ENCODE peak calls at places on chromosomes 11 and 22, in ten cellular contexts. G, R, H, Y, V, K, I, W, U and T are unnamed samples.

GRCh38 chr22:45768490-45768889 is 96.9 kb downstream of the ATXN10 start:
- DNase-seq in R (no peak), H (no peak), K (no peak), Y (no peak), G (no peak), W (no peak), U (no peak), V (no peak), I (no peak), T (no peak)

GRCh38 chr22:19066531-19067271 is 55.5 kb downstream of the DGCR2 start:
- DNase-seq in U (peak; percentile 89), W (no peak), G (peak; percentile 46), V (no peak), R (peak; percentile 50), H (no peak), K (peak; percentile 67), Y (peak; percentile 76), I (no peak), T (no peak)

GRCh38 chr11:45457649-45458048 is 171.5 kb upstream of the SYT13 start:
- DNase-seq in Y (peak; percentile 59), I (no peak), V (no peak), W (no peak), K (no peak), G (no peak), R (no peak), U (peak; percentile 82), H (no peak), T (no peak)

GRCh38 chr11:63504933-63505586 is 824 bp upstream of the LGALS12 start:
- DNase-seq in R (no peak), Y (no peak), K (no peak), U (no peak), H (peak; percentile 66), W (no peak), I (peak; percentile 86), G (no peak), V (no peak), T (no peak)

GRCh38 chr22:30426395-30427353 is 1.1 kb downstream of the MTFP1 start:
- DNase-seq in W (peak; percentile 72), K (peak; percentile 86), Y (peak; percentile 64), R (peak; percentile 89), G (peak; percentile 68), U (peak; percentile 92), H (peak; percentile 83), I (peak; percentile 90), V (peak; percentile 66), T (peak; percentile 92)

GRCh38 chr11:43712676-43713075 is 32.1 kb downstream of the HSD17B12 start:
- DNase-seq in V (no peak), U (peak; percentile 5), H (no peak), I (no peak), K (no peak), W (no peak), G (no peak), R (peak; percentile 28), Y (peak; percentile 34), T (no peak)

GRCh38 chr11:120878781-120879180 is 145.1 kb upstream of the TBCEL start:
- DNase-seq in R (no peak), H (no peak), V (no peak), K (no peak), U (no peak), W (no peak), Y (no peak), G (no peak), I (no peak), T (no peak)

GRCh38 chr11:35192347-35192746 is 53.4 kb downstream of the CD44 start:
- DNase-seq in H (no peak), Y (peak; percentile 54), R (no peak), K (no peak), U (peak; percentile 57), G (peak; percentile 57), I (peak; percentile 19), V (no peak), W (peak; percentile 96), T (peak; percentile 89)

GRCh38 chr11:16809901-16810668 is 71.6 kb downstream of the C11orf58 start:
- DNase-seq in G (no peak), U (peak; percentile 79), K (no peak), V (no peak), W (no peak), Y (peak; percentile 53), I (peak; percentile 25), H (peak; percentile 58), R (peak; percentile 82), T (no peak)

GRCh38 chr22:44116755-44117684 is 63.7 kb upstream of the PARVG start:
- DNase-seq in K (no peak), Y (no peak), G (no peak), R (no peak), V (no peak), H (no peak), W (no peak), I (no peak), U (no peak), T (peak; percentile 54)

GRCh38 chr11:71525188-71525937 is 1.7 kb upstream of the KRTAP5-7 start:
- DNase-seq in K (no peak), I (no peak), W (no peak), G (no peak), U (no peak), H (peak; percentile 22), Y (no peak), R (peak; percentile 33), V (no peak), T (no peak)

GRCh38 chr22:19957445-19957844 is 15.8 kb upstream of the TXNRD2 start:
- DNase-seq in R (no peak), K (no peak), V (no peak), I (no peak), W (no peak), U (no peak), H (no peak), Y (no peak), G (no peak), T (peak; percentile 64)

GRCh38 chr11:71200761-71201160 is 51.6 kb downstream of the SHANK2 start:
- DNase-seq in G (no peak), U (no peak), H (no peak), I (no peak), V (no peak), R (no peak), K (no peak), W (no peak), Y (no peak), T (no peak)

GRCh38 chr11:4821021-4821420 is at the start of gene OR51F2:
- DNase-seq in U (no peak), R (no peak), H (no peak), I (no peak), V (no peak), G (no peak), W (no peak), K (no peak), Y (no peak), T (no peak)

DNA sequence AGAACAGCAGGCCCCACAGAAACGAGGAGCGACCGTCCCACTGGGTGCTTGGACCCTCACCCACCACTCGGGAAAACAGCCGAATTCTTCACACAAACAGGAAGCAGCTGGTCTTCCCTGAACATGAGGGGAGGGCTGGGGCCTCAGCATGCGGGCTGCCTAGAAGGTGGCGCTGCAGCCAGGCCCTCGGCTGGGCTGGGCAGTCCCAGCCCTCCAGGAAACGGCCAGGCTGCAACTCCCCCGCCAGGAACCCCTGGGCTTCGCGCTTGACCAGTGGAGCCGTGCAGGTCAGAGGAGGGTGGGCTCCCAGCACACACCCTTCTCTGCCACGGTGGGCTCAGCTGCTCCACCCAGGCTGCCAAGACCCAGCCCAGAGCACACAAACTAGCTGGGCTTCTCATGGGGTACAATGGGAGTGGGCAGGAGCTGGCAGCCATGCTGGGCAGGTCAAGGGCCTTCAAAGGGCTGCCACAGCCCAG is 29.6 kb downstream of the IGF2 start:
- DNase-seq in I (no peak), W (peak; percentile 18), U (no peak), Y (no peak), V (no peak), R (no peak), K (no peak), H (no peak), G (no peak), T (peak; percentile 75)
- H3K4me3 ChIP-seq in I (no peak overlapping the region), W (no peak overlapping the region), U (no peak overlapping the region), Y (no peak overlapping the region), V (no peak overlapping the region), R (no peak overlapping the region), K (no peak overlapping the region), H (no peak overlapping the region), G (no peak overlapping the region), T (no peak overlapping the region)

DNA sequence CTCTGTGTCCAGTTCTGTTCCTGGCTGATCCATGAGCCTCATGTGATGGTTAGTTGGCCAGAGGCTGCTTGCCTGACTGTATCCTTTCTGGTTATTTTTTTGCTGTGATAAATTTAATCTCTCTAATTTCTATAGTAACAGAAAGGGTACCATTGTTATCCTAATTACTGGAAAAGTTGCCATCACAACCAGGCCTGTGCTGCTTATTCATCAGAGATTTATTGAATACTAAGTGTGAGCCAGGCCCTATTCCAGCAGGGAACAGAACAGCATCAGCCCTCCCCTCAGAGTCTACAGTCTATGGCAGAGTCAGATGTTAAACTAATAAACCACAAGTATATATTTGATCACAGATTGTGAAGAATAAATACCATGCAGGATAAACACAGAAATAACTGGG is 86.8 kb downstream of the DEPDC5 start:
- DNase-seq in I (no peak), V (no peak), W (no peak), R (no peak), U (no peak), K (no peak), Y (no peak), G (no peak), H (no peak), T (no peak)
- H3K27ac ChIP-seq in I (no peak overlapping the region), V (no peak overlapping the region), W (no peak overlapping the region), R (no peak overlapping the region), U (no peak overlapping the region), K (no peak overlapping the region), Y (no peak overlapping the region), G (peak overlapping the region; percentile 65), H (no peak overlapping the region), T (no peak overlapping the region)

GRCh38 chr11:65862191-65862735 is 2.0 kb downstream of the MUS81 start:
- DNase-seq in U (no peak), H (no peak), R (no peak), K (peak; percentile 74), G (peak; percentile 25), W (no peak), I (no peak), Y (no peak), V (no peak), T (peak; percentile 76)
- H3K4me3 ChIP-seq in U (peak overlapping the region; percentile 92), H (no peak overlapping the region), R (peak overlapping the region; percentile 79), K (peak overlapping the region; percentile 98), G (no peak overlapping the region), W (no peak overlapping the region), I (no peak overlapping the region), Y (no peak overlapping the region), V (no peak overlapping the region), T (no peak overlapping the region)

DNA sequence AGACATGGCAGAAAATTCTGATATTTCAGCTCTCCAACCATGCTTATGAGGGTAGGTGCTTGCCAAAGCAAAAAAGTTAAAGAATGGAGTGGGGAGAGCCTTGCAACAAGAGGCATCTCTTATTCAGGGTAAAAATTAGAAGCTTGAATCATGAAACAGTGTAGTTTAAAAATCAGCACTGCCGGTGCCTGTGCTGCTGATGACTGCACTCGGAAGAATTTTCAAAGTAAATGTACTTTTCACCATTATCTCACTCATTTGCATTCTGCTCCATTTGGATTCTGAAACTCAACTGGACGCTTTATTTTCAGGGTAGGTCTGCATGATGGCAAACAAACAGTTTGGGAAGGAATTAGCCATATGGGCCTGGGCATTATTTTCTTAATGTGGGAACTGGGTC is 126.3 kb downstream of the KIRREL3 start:
- DNase-seq in Y (peak; percentile 63), U (peak; percentile 47), R (no peak), K (no peak), V (no peak), I (no peak), G (no peak), W (no peak), H (no peak), T (no peak)
- H3K27ac ChIP-seq in Y (no peak overlapping the region), U (peak overlapping the region; percentile 22), R (no peak overlapping the region), K (no peak overlapping the region), V (no peak overlapping the region), I (no peak overlapping the region), G (no peak overlapping the region), W (no peak overlapping the region), H (no peak overlapping the region), T (no peak overlapping the region)

GRCh38 chr11:118222437-118222836 is 2.4 kb downstream of the JAML start:
- DNase-seq in I (no peak), Y (no peak), V (no peak), R (no peak), U (no peak), W (no peak), H (no peak), G (no peak), K (no peak), T (no peak)
- H3K4me3 ChIP-seq in I (no peak overlapping the region), Y (no peak overlapping the region), V (no peak overlapping the region), R (no peak overlapping the region), U (no peak overlapping the region), W (no peak overlapping the region), H (no peak overlapping the region), G (no peak overlapping the region), K (no peak overlapping the region), T (no peak overlapping the region)